ENCODE peak calls at places on chromosomes 3 and 15, in seven cellular contexts. B is epithelial cell of prostate, K is endothelial cell, H is AML-193, V is T-helper 9 cell, R is fibroblast of pulmonary artery, M is A549. X is an unnamed sample.
A peak's percentile ranks its signal among the peaks of the same experiment; 100 is the strongest.

GRCh38 chr3:119148493-119149180 is 2.7 kb downstream of the TEX55 start:
- DNase-seq in R (peak; percentile 26), M (peak; percentile 61), K (no peak), B (peak; percentile 43), V (no peak), H (no peak), X (peak; percentile 10)

GRCh38 chr3:128867200-128868125 is 12.0 kb upstream of the ACAD9 start:
- DNase-seq in R (no peak), K (no peak), B (peak; percentile 14), M (no peak), V (no peak), H (peak; percentile 84), X (peak; percentile 83)

GRCh38 chr3:27914199-27914598 is 192.1 kb upstream of the EOMES start:
- DNase-seq in H (peak; percentile 24), M (peak; percentile 18), B (no peak), V (no peak), R (peak; percentile 7), K (no peak), X (no peak)

GRCh38 chr3:122021811-122022401 is at the start of gene ILDR1:
- DNase-seq in B (no peak), M (no peak), V (no peak), R (no peak), K (peak; percentile 11), H (no peak), X (no peak)

GRCh38 chr15:76470691-76471090 is 134.1 kb downstream of the ISL2 start:
- DNase-seq in H (no peak), B (no peak), K (no peak), M (no peak), R (peak; percentile 9), V (no peak), X (peak; percentile 16)

GRCh38 chr3:31092748-31093607 is 198.5 kb upstream of the GADL1 start:
- DNase-seq in H (no peak), K (no peak), M (no peak), R (peak; percentile 70), B (no peak), V (no peak), X (peak; percentile 58)

GRCh38 chr3:3015472-3016089 is 94.6 kb downstream of the IL5RA start:
- DNase-seq in H (peak; percentile 23), M (peak; percentile 40), V (no peak), B (peak; percentile 5), R (peak; percentile 20), K (no peak), X (peak; percentile 63)

GRCh38 chr3:133894334-133895207 is 1.1 kb downstream of the RAB6B start:
- DNase-seq in B (no peak), R (no peak), H (no peak), M (no peak), V (no peak), K (no peak), X (no peak)

GRCh38 chr15:78950906-78951840 is 6.3 kb upstream of the CTSH start:
- DNase-seq in B (no peak), V (no peak), K (no peak), M (peak; percentile 36), R (peak; percentile 51), H (no peak), X (peak; percentile 31)

GRCh38 chr3:25962255-25962654 is 172.4 kb downstream of the OXSM start:
- DNase-seq in H (no peak), R (no peak), M (peak; percentile 34), B (no peak), K (no peak), V (no peak), X (no peak)

GRCh38 chr15:89419370-89419984 is 76.9 kb downstream of the RHCG start:
- DNase-seq in M (no peak), K (peak; percentile 84), R (peak; percentile 52), V (no peak), B (no peak), H (peak; percentile 38), X (peak; percentile 45)

GRCh38 chr3:135905058-135905724 is 60.3 kb upstream of the PPP2R3A start:
- DNase-seq in M (peak; percentile 16), K (no peak), H (no peak), V (no peak), R (peak; percentile 27), B (no peak), X (no peak)

GRCh38 chr3:60886518-60886917 is 364.7 kb downstream of the FHIT start:
- DNase-seq in R (no peak), M (no peak), B (no peak), H (no peak), V (no peak), K (no peak), X (no peak)

GRCh38 chr3:64802460-64802859 is 114.7 kb upstream of the ADAMTS9 start:
- DNase-seq in R (no peak), V (no peak), K (no peak), B (no peak), M (no peak), H (no peak), X (peak; percentile 55)

X was measured in mesenchymal stem cell.